ENCODE peak calls at places on chromosomes 4 and X, in ten cellular contexts. E, L, N, B, F, J, Z, U, S and M are unnamed samples.

GRCh38 chr4:22668301-22668700 is 24.4 kb upstream of the GBA3 start:
- DNase-seq in L (no peak), Z (no peak), B (peak), J (no peak), S (no peak), N (no peak), E (no peak), F (no peak), U (no peak), M (no peak)

GRCh38 chr4:151690164-151690856 is 70.5 kb downstream of the GATB start:
- DNase-seq in U (no peak), S (no peak), N (no peak), J (no peak), L (no peak), Z (peak), B (peak), F (no peak), E (no peak), M (no peak)

GRCh38 chr4:123043013-123043412 is 120.6 kb upstream of the NUDT6 start:
- DNase-seq in N (no peak), E (no peak), B (no peak), Z (no peak), S (no peak), U (no peak), L (no peak), J (no peak), F (peak), M (no peak)

GRCh38 chrX:107684956-107685385 is 56.7 kb downstream of the PRPS1 start:
- DNase-seq in F (peak), S (no peak), N (peak), Z (no peak), L (no peak), U (peak), B (no peak), J (no peak), E (peak), M (no peak)

GRCh38 chr4:145879598-145879997 is 59.0 kb downstream of the ZNF827 start:
- DNase-seq in J (no peak), S (no peak), Z (no peak), F (no peak), L (no peak), N (no peak), U (no peak), B (no peak), E (no peak), M (no peak)

GRCh38 chrX:129825746-129826505 is 17.8 kb downstream of the ZDHHC9 start:
- DNase-seq in F (no peak), U (no peak), B (no peak), Z (no peak), J (no peak), N (no peak), S (no peak), L (no peak), E (no peak), M (no peak)

GRCh38 chr4:52096048-52096447 is 44.9 kb downstream of the SPATA18 start:
- DNase-seq in E (no peak), F (peak), L (no peak), J (no peak), B (no peak), N (no peak), U (no peak), Z (no peak), S (no peak), M (no peak)

GRCh38 chrX:18886344-18887161 is 97.4 kb downstream of the PHKA2 start:
- DNase-seq in F (peak), E (peak), N (peak), U (peak), S (peak), J (no peak), B (no peak), Z (no peak), L (peak), M (peak)

GRCh38 chrX:137194164-137194563 is 160.4 kb upstream of the GPR101 start:
- DNase-seq in L (no peak), U (peak), E (no peak), S (no peak), Z (no peak), J (peak), B (no peak), F (peak), N (no peak), M (peak)

GRCh38 chrX:2678583-2678982 is 12.5 kb upstream of the CD99 start:
- DNase-seq in L (no peak), E (no peak), S (no peak), B (no peak), U (no peak), N (no peak), F (no peak), Z (no peak), J (no peak), M (no peak)

GRCh38 chr4:2046031-2046961 is 12.8 kb upstream of the NAT8L start:
- DNase-seq in U (no peak), E (no peak), B (no peak), S (no peak), L (no peak), F (no peak), N (no peak), Z (no peak), J (no peak), M (no peak)

GRCh38 chrX:135890087-135890585 is 3.1 kb downstream of the CT45A10 start:
- DNase-seq in E (no peak), S (no peak), N (no peak), L (no peak), Z (no peak), B (no peak), J (no peak), U (no peak), F (no peak), M (no peak)

GRCh38 chr4:10192331-10192730 is 75.7 kb upstream of the WDR1 start:
- DNase-seq in B (no peak), F (peak), E (no peak), Z (no peak), U (no peak), J (no peak), N (no peak), S (no peak), L (no peak), M (no peak)

GRCh38 chr4:114349543-114350175 is 248.9 kb upstream of the UGT8 start:
- DNase-seq in E (no peak), S (no peak), Z (no peak), J (no peak), N (no peak), F (peak), U (no peak), B (peak), L (no peak), M (no peak)

GRCh38 chrX:20265221-20265725 is 1.4 kb downstream of the RPS6KA3 start:
- DNase-seq in L (peak), U (peak), N (peak), B (no peak), Z (no peak), E (peak), F (peak), J (peak), S (peak), M (peak)

GRCh38 chr4:41839945-41840854 is 91.7 kb upstream of the PHOX2B start:
- DNase-seq in J (no peak), F (peak), B (no peak), U (no peak), Z (no peak), S (no peak), N (no peak), E (no peak), L (no peak), M (no peak)

GRCh38 chr4:15765910-15766703 is 12.0 kb upstream of the CD38 start:
- DNase-seq in F (no peak), U (no peak), B (no peak), J (no peak), Z (no peak), L (no peak), N (no peak), E (no peak), S (no peak), M (no peak)

GRCh38 chr4:88439161-88439760 is 17.7 kb upstream of the HERC5 start:
- DNase-seq in U (no peak), E (no peak), B (no peak), L (no peak), J (no peak), N (no peak), F (peak), Z (peak), S (no peak), M (no peak)

GRCh38 chr4:133865606-133866327 is 335.8 kb downstream of the PABPC4L start:
- DNase-seq in L (no peak), S (no peak), N (no peak), F (peak), U (no peak), Z (no peak), J (no peak), B (peak), E (no peak), M (no peak)

GRCh38 chr4:5158391-5158770 is 107.1 kb downstream of the STK32B start:
- DNase-seq in F (no peak), E (no peak), U (no peak), S (no peak), L (no peak), Z (no peak), B (no peak), N (no peak), J (no peak), M (no peak)

GRCh38 chr4:152937535-152938236 is 1.6 kb downstream of the FHDC1 start:
- DNase-seq in Z (no peak), F (peak), B (no peak), E (peak), N (peak), S (peak), L (peak), J (no peak), U (peak), M (peak)

GRCh38 chrX:111483140-111483539 is 28.3 kb upstream of the SERTM2 start:
- DNase-seq in J (no peak), Z (no peak), U (no peak), B (no peak), E (no peak), L (no peak), N (no peak), F (no peak), S (no peak), M (no peak)

GRCh38 chr4:113260671-113261070 is 211.2 kb downstream of the ANK2 start:
- DNase-seq in N (no peak), L (no peak), S (no peak), U (no peak), J (no peak), Z (no peak), F (peak), B (no peak), E (no peak), M (no peak)

GRCh38 chr4:139582044-139582443 is 26.0 kb upstream of the SETD7 start:
- DNase-seq in B (no peak), S (no peak), L (no peak), E (no peak), J (no peak), U (no peak), N (no peak), F (no peak), Z (no peak), M (no peak)

GRCh38 chr4:93261207-93261606 is 567.3 kb upstream of the ATOH1 start:
- DNase-seq in S (no peak), E (no peak), U (no peak), F (no peak), N (no peak), L (no peak), B (no peak), Z (no peak), J (no peak), M (no peak)

GRCh38 chr4:117479673-117480072 is 394.3 kb upstream of the TRAM1L1 start:
- DNase-seq in B (no peak), Z (no peak), L (no peak), S (no peak), F (peak), N (no peak), J (no peak), U (no peak), E (no peak), M (no peak)

GRCh38 chr4:4384837-4385236 is 2.1 kb upstream of the NSG1 start:
- DNase-seq in U (peak), N (no peak), J (no peak), E (no peak), L (no peak), S (no peak), Z (no peak), F (peak), B (no peak), M (peak)

GRCh38 chr4:56727150-56727549 is 46.1 kb upstream of the HOPX start:
- DNase-seq in J (no peak), E (no peak), B (no peak), S (no peak), N (no peak), F (no peak), U (no peak), L (no peak), Z (no peak), M (no peak)

GRCh38 chrX:100643212-100643611 is 787 bp upstream of the SRPX2 start:
- DNase-seq in B (no peak), J (no peak), F (peak), N (no peak), S (no peak), U (no peak), L (no peak), Z (no peak), E (no peak), M (no peak)

GRCh38 chr4:95505149-95505548 is 43.6 kb downstream of the UNC5C start:
- DNase-seq in E (no peak), B (no peak), L (no peak), U (no peak), S (no peak), Z (no peak), J (no peak), F (no peak), N (no peak), M (no peak)

GRCh38 chr4:29927895-29928294 is 792.3 kb upstream of the PCDH7 start:
- DNase-seq in N (no peak), B (no peak), L (no peak), E (no peak), S (no peak), F (no peak), Z (no peak), J (no peak), U (no peak), M (no peak)

GRCh38 chrX:75229774-75230173 is 44.1 kb upstream of the UPRT start:
- DNase-seq in F (no peak), B (no peak), N (no peak), E (no peak), Z (no peak), U (no peak), S (no peak), J (no peak), L (no peak), M (no peak)

GRCh38 chrX:41933546-41933945 is 10.2 kb upstream of the CASK start:
- DNase-seq in Z (no peak), U (no peak), L (no peak), B (no peak), N (no peak), J (no peak), E (no peak), S (no peak), F (no peak), M (no peak)

GRCh38 chrX:56762220-56762619 is 33.2 kb downstream of the NBDY start:
- DNase-seq in L (no peak), B (no peak), E (no peak), F (no peak), N (no peak), U (no peak), S (no peak), Z (no peak), J (no peak), M (no peak)

GRCh38 chr4:110287130-110287529 is 88.7 kb upstream of the ELOVL6 start:
- DNase-seq in Z (peak), U (no peak), L (no peak), B (peak), S (no peak), N (no peak), E (no peak), F (peak), J (no peak), M (no peak)

GRCh38 chrX:106951230-106951629 is 31.0 kb downstream of the CLDN2 start:
- DNase-seq in B (no peak), E (no peak), U (no peak), Z (no peak), S (no peak), N (no peak), F (no peak), J (no peak), L (no peak), M (no peak)

GRCh38 chr4:156961241-156962068 is 10.1 kb downstream of the PDGFC start:
- DNase-seq in N (no peak), U (no peak), B (no peak), S (no peak), L (no peak), J (no peak), E (no peak), F (peak), Z (no peak), M (no peak)
- TF ChIP-seq CTCF in N (no peak), U (no peak), B (no peak), S (no peak), L (no peak), J (no peak), E (no peak), F (no peak), Z (no peak), M (no peak)

GRCh38 chr4:37767546-37767945 is 58.9 kb upstream of the PGM2 start:
- DNase-seq in U (no peak), Z (no peak), S (peak), E (peak), J (no peak), L (no peak), F (peak), B (no peak), N (peak), M (no peak)
- TF ChIP-seq CTCF in U (no peak), Z (no peak), S (no peak), E (no peak), J (no peak), L (no peak), F (no peak), B (no peak), N (no peak), M (no peak)

GRCh38 chr4:119110121-119110520 is 25.5 kb upstream of the MYOZ2 start:
- DNase-seq in B (no peak), F (no peak), L (no peak), J (no peak), Z (no peak), E (no peak), N (no peak), S (no peak), U (no peak), M (no peak)

GRCh38 chr4:119105605-119106004 is 30.0 kb upstream of the MYOZ2 start:
- DNase-seq in J (no peak), L (no peak), S (no peak), N (no peak), Z (no peak), U (no peak), F (no peak), E (no peak), B (no peak), M (no peak)

GRCh38 chr4:119104644-119105273 is 30.9 kb upstream of the MYOZ2 start:
- DNase-seq in L (no peak), F (no peak), Z (no peak), J (no peak), B (no peak), S (no peak), E (no peak), N (no peak), U (no peak), M (no peak)

GRCh38 chr4:119103263-119103662 is 32.4 kb upstream of the MYOZ2 start:
- DNase-seq in E (no peak), L (no peak), Z (peak), U (peak), F (peak), J (no peak), B (peak), N (no peak), S (no peak), M (no peak)

DNA sequence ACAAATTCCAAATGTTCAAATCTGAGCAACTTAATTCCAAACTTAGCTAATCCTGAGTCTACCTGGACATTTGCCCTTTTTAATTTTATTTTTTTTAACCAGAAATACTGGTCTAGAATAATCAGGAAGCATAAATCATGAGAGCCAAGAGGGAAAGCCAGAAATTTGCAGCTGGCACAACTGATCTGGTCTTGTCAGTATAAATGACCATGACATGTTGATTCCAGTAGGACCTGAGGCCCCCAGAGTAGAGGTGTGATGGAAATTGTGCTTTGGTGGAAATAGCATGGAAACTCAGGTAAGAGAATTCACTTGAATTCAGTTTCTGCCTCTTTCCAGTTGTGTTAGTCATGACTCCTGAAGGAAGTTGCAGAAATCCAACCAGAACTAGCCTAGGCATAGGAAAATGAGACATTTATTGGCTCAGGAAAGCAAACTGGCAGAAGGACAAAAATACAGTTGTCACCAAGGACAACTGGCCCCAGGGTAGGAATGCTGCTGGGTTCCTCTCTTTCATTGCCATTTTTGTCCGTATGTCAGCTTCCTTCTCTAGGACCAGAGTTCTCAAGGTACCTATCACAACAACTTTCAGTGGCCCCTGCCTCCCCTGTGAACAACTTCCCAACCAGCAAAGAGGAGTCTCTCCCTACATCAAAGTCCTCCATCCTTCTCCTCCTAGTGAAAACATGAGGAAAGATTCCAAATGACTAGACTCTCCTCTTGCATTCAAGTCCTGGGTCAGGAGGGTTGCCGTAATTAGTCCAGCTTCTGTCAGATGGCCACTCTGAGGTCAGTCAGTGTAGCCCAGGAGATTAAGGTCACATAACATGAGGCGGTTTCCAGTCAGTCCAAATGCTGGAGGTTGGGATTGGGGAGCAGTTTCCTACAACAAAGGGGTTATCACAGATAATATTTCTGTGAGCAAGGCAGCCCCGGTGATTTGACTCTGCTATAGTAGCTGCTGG is 29.3 kb upstream of the MYOZ2 start:
- DNase-seq in B (no peak), E (no peak), S (no peak), F (peak), L (no peak), U (no peak), Z (no peak), J (no peak), N (no peak), M (no peak)
- TF ChIP-seq CTCF in B (no peak), E (no peak), S (no peak), F (no peak), L (no peak), U (no peak), Z (no peak), J (no peak), N (no peak), M (no peak)

GRCh38 chrX:70554081-70554480 is 109.4 kb downstream of the DLG3 start:
- DNase-seq in Z (no peak), U (no peak), J (no peak), F (peak), L (no peak), B (no peak), E (no peak), S (no peak), N (no peak), M (no peak)
- TF ChIP-seq CTCF in Z (no peak), U (no peak), J (peak), F (no peak), L (no peak), B (no peak), E (peak), S (no peak), N (peak), M (no peak)

DNA sequence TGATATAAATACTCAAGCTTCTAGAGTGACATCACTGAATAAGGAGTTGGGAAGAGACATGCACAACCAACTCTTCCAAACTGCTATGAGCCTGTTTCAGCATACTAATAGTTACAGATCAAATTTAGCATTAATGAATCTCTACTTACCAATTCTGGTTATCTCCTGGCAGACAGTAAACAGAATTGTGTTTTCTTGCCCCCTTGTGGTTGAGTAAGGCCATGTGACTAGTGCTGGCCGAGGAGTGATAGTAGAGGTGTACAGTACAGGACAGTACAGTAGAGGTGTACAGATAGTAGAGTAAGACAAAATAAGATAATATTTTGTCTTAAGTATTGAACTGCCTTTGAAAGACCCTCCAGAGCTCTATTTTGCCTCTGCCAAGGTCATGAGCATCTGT is 681.4 kb downstream of the GABRG1 start:
- DNase-seq in U (no peak), L (no peak), B (no peak), N (no peak), E (no peak), S (no peak), F (peak), J (no peak), Z (no peak), M (peak)
- TF ChIP-seq CTCF in U (no peak), L (no peak), B (no peak), N (no peak), E (peak), S (no peak), F (no peak), J (peak), Z (no peak), M (peak)

GRCh38 chr4:106691749-106692148 is 323.2 kb upstream of the GIMD1 start:
- DNase-seq in S (no peak), N (no peak), F (no peak), Z (no peak), L (no peak), E (no peak), J (no peak), B (no peak), U (no peak), M (no peak)
- TF ChIP-seq CTCF in S (no peak), N (no peak), F (no peak), Z (peak), L (no peak), E (no peak), J (peak), B (peak), U (peak), M (no peak)

GRCh38 chr4:38760915-38761314 is 21.9 kb downstream of the TLR10 start:
- DNase-seq in L (no peak), J (no peak), B (no peak), Z (no peak), E (no peak), N (no peak), S (no peak), U (no peak), F (no peak), M (no peak)
- TF ChIP-seq CTCF in L (peak), J (no peak), B (no peak), Z (no peak), E (no peak), N (no peak), S (no peak), U (no peak), F (no peak), M (no peak)